ENCODE peak calls at places on chromosomes 6 and 20, in nine cellular contexts. One of them, this sample, is unnamed.

GRCh38 chr6:451847-452246 is 60.3 kb downstream of the IRF4 start:
- DNase-seq in WTC11: no peak
- DNase-seq in mammary epithelial cell: no peak
- DNase-seq in fibroblast of pulmonary artery: no peak
- DNase-seq in astrocyte of the cerebellum: no peak
- DNase-seq in cardiac muscle cell: no peak
- DNase-seq in heart left ventricle: no peak
- DNase-seq in bronchial epithelial cell: no peak
- DNase-seq in stomach: no peak
- DNase-seq in this sample: no peak

GRCh38 chr6:105485456-105485855 is 82.6 kb upstream of the PREP start:
- DNase-seq in WTC11: no peak
- DNase-seq in fibroblast of pulmonary artery: no peak
- DNase-seq in mammary epithelial cell: no peak
- DNase-seq in astrocyte of the cerebellum: no peak
- DNase-seq in stomach: no peak
- DNase-seq in bronchial epithelial cell: no peak
- DNase-seq in cardiac muscle cell: no peak
- DNase-seq in heart left ventricle: peak; percentile 18
- DNase-seq in this sample: no peak

GRCh38 chr6:130625825-130626500 is 201.2 kb upstream of the SMLR1 start:
- DNase-seq in cardiac muscle cell: peak; percentile 17
- DNase-seq in bronchial epithelial cell: no peak
- DNase-seq in heart left ventricle: no peak
- DNase-seq in fibroblast of pulmonary artery: peak; percentile 17
- DNase-seq in mammary epithelial cell: no peak
- DNase-seq in WTC11: no peak
- DNase-seq in astrocyte of the cerebellum: no peak
- DNase-seq in stomach: no peak
- DNase-seq in this sample: peak; percentile 13

GRCh38 chr6:1701668-1702353 is 92.1 kb downstream of the FOXC1 start:
- DNase-seq in heart left ventricle: peak; percentile 13
- DNase-seq in cardiac muscle cell: peak; percentile 93
- DNase-seq in astrocyte of the cerebellum: no peak
- DNase-seq in mammary epithelial cell: no peak
- DNase-seq in bronchial epithelial cell: peak; percentile 87
- DNase-seq in fibroblast of pulmonary artery: peak; percentile 91
- DNase-seq in stomach: no peak
- DNase-seq in WTC11: no peak
- DNase-seq in this sample: peak; percentile 78

GRCh38 chr20:48066256-48066655 is 281.0 kb upstream of the SULF2 start:
- DNase-seq in mammary epithelial cell: peak; percentile 60
- DNase-seq in stomach: no peak
- DNase-seq in WTC11: no peak
- DNase-seq in astrocyte of the cerebellum: no peak
- DNase-seq in fibroblast of pulmonary artery: peak; percentile 81
- DNase-seq in bronchial epithelial cell: peak; percentile 18
- DNase-seq in cardiac muscle cell: peak; percentile 89
- DNase-seq in heart left ventricle: no peak
- DNase-seq in this sample: peak; percentile 54

GRCh38 chr6:142900467-142900961 is 44.5 kb downstream of the HIVEP2 start:
- DNase-seq in WTC11: no peak
- DNase-seq in heart left ventricle: peak; percentile 29
- DNase-seq in astrocyte of the cerebellum: no peak
- DNase-seq in fibroblast of pulmonary artery: peak; percentile 30
- DNase-seq in stomach: no peak
- DNase-seq in bronchial epithelial cell: no peak
- DNase-seq in mammary epithelial cell: no peak
- DNase-seq in cardiac muscle cell: peak; percentile 60
- DNase-seq in this sample: no peak

GRCh38 chr6:85864453-85865401 is 222.0 kb upstream of the SYNCRIP start:
- DNase-seq in cardiac muscle cell: peak; percentile 47
- DNase-seq in stomach: peak; percentile 58
- DNase-seq in fibroblast of pulmonary artery: peak; percentile 38
- DNase-seq in bronchial epithelial cell: peak; percentile 69
- DNase-seq in heart left ventricle: no peak
- DNase-seq in mammary epithelial cell: peak; percentile 33
- DNase-seq in astrocyte of the cerebellum: no peak
- DNase-seq in WTC11: no peak
- DNase-seq in this sample: peak; percentile 64

GRCh38 chr20:34401741-34402455 is 38.8 kb downstream of the ITCH start:
- DNase-seq in mammary epithelial cell: no peak
- DNase-seq in heart left ventricle: no peak
- DNase-seq in bronchial epithelial cell: no peak
- DNase-seq in stomach: no peak
- DNase-seq in fibroblast of pulmonary artery: no peak
- DNase-seq in cardiac muscle cell: no peak
- DNase-seq in astrocyte of the cerebellum: no peak
- DNase-seq in WTC11: no peak
- DNase-seq in this sample: no peak

DNA sequence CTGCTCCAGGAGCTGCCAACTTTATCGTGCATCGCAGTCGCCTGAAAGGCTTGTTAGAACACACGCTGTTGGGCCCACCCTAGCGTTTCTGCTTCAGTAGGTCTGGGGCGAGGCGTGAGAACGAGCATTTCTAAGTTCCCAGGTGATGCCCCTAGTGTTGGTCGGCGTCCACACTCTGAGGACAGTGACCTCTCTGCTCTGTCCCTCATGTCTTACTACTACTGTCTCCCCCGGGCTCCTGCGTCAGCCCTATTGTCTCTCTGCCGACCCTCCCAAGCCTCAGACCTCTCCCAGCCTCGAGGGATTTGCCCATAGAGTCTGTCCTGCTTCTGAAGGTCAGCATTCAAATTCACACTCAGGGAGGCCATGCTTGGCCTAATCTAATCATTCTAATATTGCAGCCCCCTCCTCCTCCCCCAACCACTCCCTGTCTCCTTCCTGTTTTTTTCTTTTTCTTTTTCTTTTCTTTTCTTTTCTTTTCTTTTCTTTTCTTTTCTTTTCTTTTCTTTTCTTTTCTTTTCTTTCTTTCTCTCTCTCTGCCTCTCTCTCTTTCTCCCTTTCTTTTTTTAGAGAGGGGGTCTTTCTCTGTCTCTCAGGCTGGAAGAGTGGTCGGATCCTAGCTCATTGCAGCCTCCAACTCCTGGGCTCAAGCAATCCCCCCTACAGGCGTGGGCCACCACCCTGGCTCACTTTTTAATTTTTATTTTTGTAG is 873 bp upstream of the ZFP64 start:
- DNase-seq in stomach: no peak
- DNase-seq in heart left ventricle: peak; percentile 34
- DNase-seq in bronchial epithelial cell: no peak
- DNase-seq in cardiac muscle cell: no peak
- DNase-seq in mammary epithelial cell: no peak
- DNase-seq in WTC11: no peak
- DNase-seq in fibroblast of pulmonary artery: peak; percentile 17
- DNase-seq in astrocyte of the cerebellum: no peak
- DNase-seq in this sample: no peak
- TF ChIP-seq CTCF in stomach: no peak
- TF ChIP-seq CTCF in heart left ventricle: no peak
- TF ChIP-seq CTCF in bronchial epithelial cell: peak; percentile 44
- TF ChIP-seq CTCF in cardiac muscle cell: peak; percentile 10
- TF ChIP-seq CTCF in mammary epithelial cell: no peak
- TF ChIP-seq CTCF in WTC11: no peak
- TF ChIP-seq CTCF in fibroblast of pulmonary artery: no peak
- TF ChIP-seq CTCF in astrocyte of the cerebellum: peak; percentile 8
- TF ChIP-seq CTCF in this sample: no peak

GRCh38 chr20:25224941-25225340 is 22.9 kb upstream of the PYGB start:
- DNase-seq in bronchial epithelial cell: no peak
- DNase-seq in mammary epithelial cell: no peak
- DNase-seq in WTC11: no peak
- DNase-seq in fibroblast of pulmonary artery: no peak
- DNase-seq in heart left ventricle: no peak
- DNase-seq in cardiac muscle cell: no peak
- DNase-seq in stomach: no peak
- DNase-seq in astrocyte of the cerebellum: no peak
- DNase-seq in this sample: no peak

GRCh38 chr20:25222461-25223178 is 25.3 kb upstream of the PYGB start:
- DNase-seq in mammary epithelial cell: no peak
- DNase-seq in fibroblast of pulmonary artery: no peak
- DNase-seq in astrocyte of the cerebellum: no peak
- DNase-seq in stomach: no peak
- DNase-seq in heart left ventricle: no peak
- DNase-seq in bronchial epithelial cell: no peak
- DNase-seq in cardiac muscle cell: no peak
- DNase-seq in WTC11: no peak
- DNase-seq in this sample: no peak

GRCh38 chr20:25223765-25224720 is 23.8 kb upstream of the PYGB start:
- DNase-seq in stomach: peak; percentile 22
- DNase-seq in fibroblast of pulmonary artery: no peak
- DNase-seq in mammary epithelial cell: no peak
- DNase-seq in WTC11: no peak
- DNase-seq in heart left ventricle: no peak
- DNase-seq in cardiac muscle cell: no peak
- DNase-seq in astrocyte of the cerebellum: no peak
- DNase-seq in bronchial epithelial cell: no peak
- DNase-seq in this sample: no peak

GRCh38 chr20:25221592-25222460 is 26.1 kb upstream of the PYGB start:
- DNase-seq in astrocyte of the cerebellum: no peak
- DNase-seq in bronchial epithelial cell: no peak
- DNase-seq in WTC11: no peak
- DNase-seq in stomach: no peak
- DNase-seq in cardiac muscle cell: no peak
- DNase-seq in fibroblast of pulmonary artery: no peak
- DNase-seq in mammary epithelial cell: no peak
- DNase-seq in heart left ventricle: peak; percentile 64
- DNase-seq in this sample: no peak

GRCh38 chr20:25223179-25223661 is 24.7 kb upstream of the PYGB start:
- DNase-seq in mammary epithelial cell: peak; percentile 99
- DNase-seq in WTC11: no peak
- DNase-seq in cardiac muscle cell: peak; percentile 86
- DNase-seq in stomach: peak; percentile 69
- DNase-seq in astrocyte of the cerebellum: peak; percentile 90
- DNase-seq in heart left ventricle: no peak
- DNase-seq in bronchial epithelial cell: peak; percentile 99
- DNase-seq in fibroblast of pulmonary artery: peak; percentile 90
- DNase-seq in this sample: peak; percentile 91
- TF ChIP-seq CTCF in mammary epithelial cell: no peak
- TF ChIP-seq CTCF in WTC11: no peak
- TF ChIP-seq CTCF in cardiac muscle cell: peak; percentile 23
- TF ChIP-seq CTCF in stomach: peak; percentile 32
- TF ChIP-seq CTCF in astrocyte of the cerebellum: peak; percentile 12
- TF ChIP-seq CTCF in heart left ventricle: no peak
- TF ChIP-seq CTCF in bronchial epithelial cell: peak; percentile 51
- TF ChIP-seq CTCF in fibroblast of pulmonary artery: peak; percentile 19
- TF ChIP-seq CTCF in this sample: peak; percentile 16

GRCh38 chr20:63441136-63441776 is 31.2 kb downstream of the KCNQ2 start:
- DNase-seq in WTC11: no peak
- DNase-seq in mammary epithelial cell: no peak
- DNase-seq in cardiac muscle cell: no peak
- DNase-seq in stomach: no peak
- DNase-seq in astrocyte of the cerebellum: no peak
- DNase-seq in heart left ventricle: no peak
- DNase-seq in bronchial epithelial cell: no peak
- DNase-seq in fibroblast of pulmonary artery: no peak
- DNase-seq in this sample: no peak

GRCh38 chr20:63443606-63444395 is 28.7 kb downstream of the KCNQ2 start:
- DNase-seq in bronchial epithelial cell: no peak
- DNase-seq in stomach: no peak
- DNase-seq in fibroblast of pulmonary artery: no peak
- DNase-seq in cardiac muscle cell: no peak
- DNase-seq in mammary epithelial cell: no peak
- DNase-seq in astrocyte of the cerebellum: no peak
- DNase-seq in heart left ventricle: no peak
- DNase-seq in WTC11: no peak
- DNase-seq in this sample: no peak

GRCh38 chr20:63439866-63440265 is 32.6 kb downstream of the KCNQ2 start:
- DNase-seq in WTC11: no peak
- DNase-seq in astrocyte of the cerebellum: no peak
- DNase-seq in fibroblast of pulmonary artery: no peak
- DNase-seq in stomach: no peak
- DNase-seq in bronchial epithelial cell: no peak
- DNase-seq in heart left ventricle: no peak
- DNase-seq in mammary epithelial cell: no peak
- DNase-seq in cardiac muscle cell: no peak
- DNase-seq in this sample: no peak

GRCh38 chr20:63440366-63440955 is 32.0 kb downstream of the KCNQ2 start:
- DNase-seq in WTC11: no peak
- DNase-seq in heart left ventricle: no peak
- DNase-seq in astrocyte of the cerebellum: no peak
- DNase-seq in fibroblast of pulmonary artery: no peak
- DNase-seq in cardiac muscle cell: no peak
- DNase-seq in bronchial epithelial cell: no peak
- DNase-seq in stomach: no peak
- DNase-seq in mammary epithelial cell: no peak
- DNase-seq in this sample: no peak

GRCh38 chr20:63441777-63442493 is 30.5 kb downstream of the KCNQ2 start:
- DNase-seq in heart left ventricle: peak; percentile 53
- DNase-seq in stomach: peak; percentile 73
- DNase-seq in cardiac muscle cell: peak; percentile 49
- DNase-seq in fibroblast of pulmonary artery: peak; percentile 33
- DNase-seq in astrocyte of the cerebellum: no peak
- DNase-seq in mammary epithelial cell: peak; percentile 29
- DNase-seq in bronchial epithelial cell: peak; percentile 2
- DNase-seq in WTC11: peak; percentile 77
- DNase-seq in this sample: peak; percentile 7
- TF ChIP-seq CTCF in heart left ventricle: peak; percentile 58
- TF ChIP-seq CTCF in stomach: peak; percentile 36
- TF ChIP-seq CTCF in cardiac muscle cell: peak; percentile 47
- TF ChIP-seq CTCF in fibroblast of pulmonary artery: peak; percentile 31
- TF ChIP-seq CTCF in astrocyte of the cerebellum: no peak
- TF ChIP-seq CTCF in mammary epithelial cell: peak; percentile 40
- TF ChIP-seq CTCF in bronchial epithelial cell: peak; percentile 40
- TF ChIP-seq CTCF in WTC11: peak; percentile 23
- TF ChIP-seq CTCF in this sample: peak; percentile 17

GRCh38 chr20:53956013-53956715 is 114.2 kb downstream of the BCAS1 start:
- DNase-seq in stomach: no peak
- DNase-seq in heart left ventricle: no peak
- DNase-seq in WTC11: no peak
- DNase-seq in fibroblast of pulmonary artery: no peak
- DNase-seq in bronchial epithelial cell: no peak
- DNase-seq in astrocyte of the cerebellum: no peak
- DNase-seq in cardiac muscle cell: no peak
- DNase-seq in mammary epithelial cell: no peak
- DNase-seq in this sample: no peak

GRCh38 chr20:53959849-53960585 is 110.4 kb downstream of the BCAS1 start:
- DNase-seq in cardiac muscle cell: peak; percentile 50
- DNase-seq in astrocyte of the cerebellum: no peak
- DNase-seq in fibroblast of pulmonary artery: peak; percentile 36
- DNase-seq in WTC11: no peak
- DNase-seq in stomach: no peak
- DNase-seq in bronchial epithelial cell: peak; percentile 70
- DNase-seq in heart left ventricle: no peak
- DNase-seq in mammary epithelial cell: no peak
- DNase-seq in this sample: peak; percentile 73

GRCh38 chr20:53958240-53958639 is 112.2 kb downstream of the BCAS1 start:
- DNase-seq in astrocyte of the cerebellum: no peak
- DNase-seq in mammary epithelial cell: no peak
- DNase-seq in fibroblast of pulmonary artery: no peak
- DNase-seq in WTC11: no peak
- DNase-seq in heart left ventricle: no peak
- DNase-seq in cardiac muscle cell: no peak
- DNase-seq in stomach: no peak
- DNase-seq in bronchial epithelial cell: no peak
- DNase-seq in this sample: no peak

GRCh38 chr20:53954734-53955658 is 115.4 kb downstream of the BCAS1 start:
- DNase-seq in heart left ventricle: no peak
- DNase-seq in mammary epithelial cell: no peak
- DNase-seq in fibroblast of pulmonary artery: no peak
- DNase-seq in bronchial epithelial cell: no peak
- DNase-seq in WTC11: no peak
- DNase-seq in stomach: no peak
- DNase-seq in cardiac muscle cell: no peak
- DNase-seq in astrocyte of the cerebellum: no peak
- DNase-seq in this sample: no peak

DNA sequence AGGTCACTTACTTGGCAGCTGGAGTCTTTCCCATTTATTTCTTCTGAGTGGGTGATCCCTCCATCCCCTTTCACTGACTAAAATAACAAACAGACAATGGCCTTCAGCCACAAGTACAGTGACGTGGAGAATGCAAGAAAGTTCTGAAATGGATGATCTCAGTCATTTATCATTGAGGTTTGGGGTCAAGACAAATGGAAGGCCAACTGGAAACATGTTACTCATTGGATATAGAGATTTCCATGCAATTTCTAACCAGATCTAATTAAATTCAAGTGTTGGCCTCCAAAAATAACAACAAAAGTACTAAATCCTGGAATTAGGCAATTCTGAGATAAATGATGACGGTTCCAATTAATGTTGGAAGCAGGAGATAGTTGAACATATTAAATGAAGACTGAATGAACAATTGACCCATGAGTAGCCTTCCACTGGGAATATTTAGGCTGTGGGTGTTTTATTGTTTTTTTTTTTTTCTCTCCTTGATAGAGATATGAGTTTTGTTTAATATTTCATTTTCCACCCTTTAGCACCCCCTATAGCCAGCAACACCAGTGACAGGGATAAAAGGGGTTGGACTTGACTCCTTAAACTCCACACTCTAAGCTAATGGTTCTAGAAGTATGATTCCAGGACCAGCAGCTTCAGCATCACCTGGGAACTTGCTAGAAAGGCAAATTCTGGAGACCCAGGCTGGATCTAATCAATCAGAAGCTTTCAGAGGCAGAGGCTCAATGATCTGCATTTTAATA is 112.8 kb downstream of the BCAS1 start:
- DNase-seq in bronchial epithelial cell: no peak
- DNase-seq in mammary epithelial cell: no peak
- DNase-seq in fibroblast of pulmonary artery: peak; percentile 39
- DNase-seq in WTC11: no peak
- DNase-seq in cardiac muscle cell: peak; percentile 48
- DNase-seq in stomach: no peak
- DNase-seq in heart left ventricle: no peak
- DNase-seq in astrocyte of the cerebellum: peak; percentile 60
- DNase-seq in this sample: no peak
- TF ChIP-seq CTCF in bronchial epithelial cell: no peak
- TF ChIP-seq CTCF in mammary epithelial cell: peak; percentile 15
- TF ChIP-seq CTCF in fibroblast of pulmonary artery: peak; percentile 34
- TF ChIP-seq CTCF in WTC11: no peak
- TF ChIP-seq CTCF in cardiac muscle cell: peak; percentile 41
- TF ChIP-seq CTCF in stomach: no peak
- TF ChIP-seq CTCF in heart left ventricle: no peak
- TF ChIP-seq CTCF in astrocyte of the cerebellum: peak; percentile 35
- TF ChIP-seq CTCF in this sample: peak; percentile 11

This sample was measured in epithelial cell of esophagus.